ENCODE peak calls at places on chromosomes 4 and X, in four cellular contexts. F is NCI-H1105; Y is NCI-H524 treated with DMSO at 0.1 percent for 48 hours; M is activated CD4-positive, CD25-positive, alpha-beta regulatory T cell. S is an unnamed sample.

GRCh38 chr4:87375719-87376291 is 15.2 kb downstream of the HSD17B11 start:
- DNase-seq in F (no peak), Y (no peak), M (no peak), S (no peak)

GRCh38 chr4:45370370-45370769 is 644.0 kb upstream of the GNPDA2 start:
- DNase-seq in F (no peak), Y (no peak), M (no peak), S (no peak)

GRCh38 chr4:128221556-128221955 is 66.1 kb downstream of the PGRMC2 start:
- DNase-seq in F (no peak), Y (no peak), M (no peak), S (no peak)

GRCh38 chr4:142516686-142517145 is 329.4 kb downstream of the INPP4B start:
- DNase-seq in F (no peak), Y (no peak), M (no peak), S (no peak)

GRCh38 chr4:74463123-74463522 is 18.2 kb downstream of the AREG start:
- DNase-seq in F (no peak), Y (no peak), M (no peak), S (no peak)

GRCh38 chr4:77878176-77878575 is 15.5 kb downstream of the MRPL1 start:
- DNase-seq in F (no peak), Y (no peak), M (no peak), S (no peak)

GRCh38 chr4:37549003-37549402 is 137.2 kb downstream of the RELL1 start:
- DNase-seq in F (no peak), Y (no peak), M (no peak), S (no peak)

GRCh38 chr4:92304073-92304472 is 307 bp downstream of the GRID2 start:
- DNase-seq in F (no peak), Y (no peak), M (no peak), S (no peak)

GRCh38 chrX:16970977-16971376 is 24.5 kb downstream of the REPS2 start:
- DNase-seq in F (no peak), Y (no peak), M (no peak), S (no peak)

GRCh38 chrX:7266261-7266660 is 118.3 kb upstream of the PUDP start:
- DNase-seq in F (no peak), Y (peak; percentile 7), M (no peak), S (no peak)

GRCh38 chr4:31458813-31459212 is 738.6 kb downstream of the PCDH7 start:
- DNase-seq in F (no peak), Y (no peak), M (no peak), S (no peak)

GRCh38 chr4:41070516-41071281 is 143.6 kb downstream of the APBB2 start:
- DNase-seq in F (no peak), Y (no peak), M (no peak), S (no peak)

GRCh38 chrX:69027181-69028005 is 137.9 kb downstream of the PJA1 start:
- DNase-seq in F (no peak), Y (no peak), M (no peak), S (no peak)

GRCh38 chr4:124030038-124030638 is 633.5 kb downstream of the SPRY1 start:
- DNase-seq in F (no peak), Y (no peak), M (no peak), S (no peak)

GRCh38 chr4:71453516-71453915 is 114.7 kb downstream of the SLC4A4 start:
- DNase-seq in F (no peak), Y (no peak), M (no peak), S (no peak)

GRCh38 chr4:183140911-183141320 is 41.9 kb downstream of the WWC2 start:
- DNase-seq in F (no peak), Y (no peak), M (no peak), S (no peak)

GRCh38 chr4:185112104-185112503 is 31.0 kb upstream of the SLC25A4 start:
- DNase-seq in F (no peak), Y (no peak), M (no peak), S (no peak)

GRCh38 chr4:181030961-181031360 is 1212.2 kb upstream of the TENM3 start:
- DNase-seq in F (no peak), Y (no peak), M (no peak), S (no peak)

GRCh38 chr4:4302416-4302815 is 12.4 kb downstream of the ZBTB49 start:
- DNase-seq in F (no peak), Y (no peak), M (no peak), S (no peak)

GRCh38 chrX:10387011-10387410 is 230.2 kb downstream of the CLCN4 start:
- DNase-seq in F (no peak), Y (no peak), M (no peak), S (no peak)

GRCh38 chr4:25081866-25082471 is 51.2 kb upstream of the LGI2 start:
- DNase-seq in F (no peak), Y (no peak), M (no peak), S (no peak)

GRCh38 chr4:91099666-91100065 is 972.5 kb downstream of the CCSER1 start:
- DNase-seq in F (no peak), Y (no peak), M (no peak), S (no peak)

GRCh38 chrX:24479924-24480722 is 15.0 kb downstream of the PDK3 start:
- DNase-seq in F (peak; percentile 57), Y (no peak), M (peak; percentile 44), S (peak; percentile 26)

GRCh38 chrX:134004038-134004437 is 18.6 kb upstream of the GPC3 start:
- DNase-seq in F (no peak), Y (no peak), M (no peak), S (no peak)

GRCh38 chr4:36582214-36582613 is 300.8 kb downstream of the DTHD1 start:
- DNase-seq in F (no peak), Y (no peak), M (no peak), S (no peak)

S was measured in NCI-H1417.